ENCODE peak calls at places on chromosomes 7 and 10, in eight cellular contexts. G is adipocyte; E is adrenal gland; D is testis; S is naive thymus-derived CD4-positive, alpha-beta T cell; W is upper lobe of right lung; P is keratinocyte; I is mucosa of descending colon. M is an unnamed sample.

GRCh38 chr10:122013311-122013780 is 24.4 kb downstream of the TACC2 start:
- DNase-seq in G (no peak), E (no peak), D (no peak), S (no peak), W (no peak), P (no peak), I (no peak), M (peak; percentile 73)

GRCh38 chr10:131056781-131057180 is 254.7 kb downstream of the TCERG1L start:
- DNase-seq in G (no peak), E (no peak), D (no peak), S (no peak), W (peak; percentile 26), P (no peak), I (no peak), M (no peak)

GRCh38 chr7:55884321-55884720 is 2.9 kb upstream of the ZNF713 start:
- DNase-seq in G (no peak), E (no peak), D (no peak), S (no peak), W (no peak), P (no peak), I (no peak), M (no peak)

GRCh38 chr7:106840342-106840741 is 24.7 kb upstream of the PIK3CG start:
- DNase-seq in G (peak; percentile 82), E (no peak), D (no peak), S (no peak), W (no peak), P (no peak), I (no peak), M (no peak)

GRCh38 chr7:122652851-122653250 is 46.1 kb downstream of the RNF133 start:
- DNase-seq in G (no peak), E (no peak), D (no peak), S (no peak), W (no peak), P (no peak), I (no peak), M (no peak)

GRCh38 chr7:832292-832967 is at the start of gene SUN1:
- DNase-seq in G (peak; percentile 62), E (peak; percentile 29), D (no peak), S (peak; percentile 72), W (no peak), P (peak; percentile 95), I (no peak), M (no peak)

GRCh38 chr7:35758421-35758820 is 42.4 kb upstream of the SEPTIN7 start:
- DNase-seq in G (no peak), E (no peak), D (peak; percentile 23), S (no peak), W (no peak), P (no peak), I (no peak), M (no peak)

GRCh38 chr7:44163591-44163990 is 22.5 kb upstream of the MYL7 start:
- DNase-seq in G (peak; percentile 91), E (no peak), D (no peak), S (no peak), W (no peak), P (peak; percentile 11), I (no peak), M (no peak)

GRCh38 chr7:114590298-114590697 is 175.7 kb downstream of the FOXP2 start:
- DNase-seq in G (no peak), E (no peak), D (no peak), S (no peak), W (no peak), P (no peak), I (no peak), M (no peak)

GRCh38 chr7:17298102-17298839 is at the start of gene AHR:
- DNase-seq in G (peak; percentile 96), E (peak; percentile 96), D (peak; percentile 98), S (peak; percentile 81), W (peak; percentile 96), P (peak; percentile 45), I (peak; percentile 97), M (peak; percentile 90)

GRCh38 chr7:44587843-44588711 is 6.0 kb upstream of the TMED4 start:
- DNase-seq in G (peak; percentile 89), E (peak; percentile 75), D (peak; percentile 75), S (peak; percentile 35), W (no peak), P (no peak), I (no peak), M (no peak)

GRCh38 chr10:31145986-31146385 is 114.3 kb upstream of the ZNF438 start:
- DNase-seq in G (no peak), E (no peak), D (no peak), S (no peak), W (no peak), P (no peak), I (no peak), M (no peak)

GRCh38 chr7:116421298-116421697 is 78.2 kb upstream of the CAV2 start:
- DNase-seq in G (no peak), E (no peak), D (no peak), S (no peak), W (no peak), P (no peak), I (no peak), M (no peak)

GRCh38 chr7:116422651-116423050 is 76.9 kb upstream of the CAV2 start:
- DNase-seq in G (no peak), E (no peak), D (no peak), S (no peak), W (no peak), P (no peak), I (no peak), M (no peak)

GRCh38 chr7:116417593-116418345 is 81.8 kb upstream of the CAV2 start:
- DNase-seq in G (no peak), E (peak; percentile 11), D (no peak), S (no peak), W (no peak), P (no peak), I (no peak), M (peak; percentile 21)

GRCh38 chr7:116418524-116418923 is 81.0 kb upstream of the CAV2 start:
- DNase-seq in G (no peak), E (no peak), D (no peak), S (no peak), W (no peak), P (no peak), I (no peak), M (no peak)

GRCh38 chr7:116420003-116420402 is 79.5 kb upstream of the CAV2 start:
- DNase-seq in G (no peak), E (no peak), D (no peak), S (no peak), W (no peak), P (no peak), I (no peak), M (no peak)
- H3K4me1 ChIP-seq in G (peaks cover 21% of the 10 kb centered on the region), E (no peaks in the 10 kb centered on the region), D (peaks cover 14% of the 10 kb centered on the region), S (no peaks in the 10 kb centered on the region), W (no peaks in the 10 kb centered on the region), P (peaks cover 17% of the 10 kb centered on the region), I (no peaks in the 10 kb centered on the region), M (no peaks in the 10 kb centered on the region)

DNA sequence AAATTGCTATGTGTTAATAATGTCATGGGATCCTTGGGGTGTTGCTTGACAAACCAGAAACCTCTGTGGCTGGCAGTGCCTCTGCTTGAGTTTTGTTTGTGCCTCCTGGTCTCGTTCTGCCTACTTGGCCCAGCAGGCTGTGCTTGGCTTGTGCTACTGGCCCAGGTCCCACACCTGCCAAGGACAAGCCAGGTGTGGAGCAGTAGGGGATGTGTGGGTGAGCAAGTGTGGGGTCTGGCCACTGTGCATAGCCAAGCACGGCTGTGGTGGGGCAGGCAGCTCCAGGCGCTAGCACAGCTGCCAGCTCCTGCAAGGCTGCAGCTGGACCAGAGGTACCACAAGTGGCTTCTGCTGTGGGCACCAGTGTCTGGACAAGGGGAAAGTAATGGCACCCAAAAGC is 149.6 kb upstream of the HGF start:
- DNase-seq in G (no peak), E (no peak), D (no peak), S (no peak), W (no peak), P (no peak), I (no peak), M (no peak)
- H3K4me1 ChIP-seq in G (no peaks in the 10 kb centered on the region), E (no peaks in the 10 kb centered on the region), D (no peaks in the 10 kb centered on the region), S (no peaks in the 10 kb centered on the region), W (no peaks in the 10 kb centered on the region), P (no peaks in the 10 kb centered on the region), I (no peaks in the 10 kb centered on the region), M (no peaks in the 10 kb centered on the region)

GRCh38 chr10:32940321-32941264 is 17.4 kb downstream of the ITGB1 start:
- DNase-seq in G (no peak), E (no peak), D (no peak), S (no peak), W (no peak), P (no peak), I (no peak), M (no peak)
- H3K4me1 ChIP-seq in G (peaks cover 60% of the 10 kb centered on the region), E (peaks cover 39% of the 10 kb centered on the region), D (peaks cover 17% of the 10 kb centered on the region), S (peaks cover 28% of the 10 kb centered on the region), W (peaks cover 67% of the 10 kb centered on the region), P (peaks cover 80% of the 10 kb centered on the region), I (peaks cover 50% of the 10 kb centered on the region), M (peaks cover 12% of the 10 kb centered on the region)

DNA sequence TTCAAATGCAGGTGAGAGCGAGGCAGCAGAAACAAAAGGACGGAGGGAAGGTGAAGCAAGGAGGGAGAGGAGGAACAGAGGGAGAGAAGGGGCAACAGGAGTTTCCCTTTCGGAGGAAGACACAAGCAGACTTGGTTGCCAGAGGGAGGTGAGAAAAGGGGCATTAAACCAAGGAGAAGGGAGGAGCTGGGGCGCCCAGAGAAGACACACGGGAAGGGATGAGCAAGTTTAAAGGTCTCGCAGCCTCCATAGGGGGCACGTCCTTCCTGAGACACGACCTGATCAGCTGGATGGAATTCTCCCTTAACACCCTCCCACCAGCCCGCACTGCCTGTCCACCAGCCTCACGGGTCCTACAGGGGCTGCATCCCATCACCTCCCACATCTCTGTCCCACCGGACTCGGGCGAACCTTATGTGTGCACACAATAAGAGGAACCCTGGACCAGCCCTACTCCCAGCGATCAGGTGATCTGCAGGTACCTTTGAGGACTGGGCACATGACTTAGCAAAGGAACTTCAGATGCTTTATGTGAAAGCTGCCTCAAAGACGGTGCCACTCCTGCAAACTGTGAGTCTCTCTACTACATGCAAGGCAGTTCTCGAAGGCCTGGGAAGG is 251.2 kb downstream of the TNS3 start:
- DNase-seq in G (no peak), E (no peak), D (no peak), S (no peak), W (no peak), P (no peak), I (no peak), M (no peak)
- H3K4me1 ChIP-seq in G (peaks cover 37% of the 10 kb centered on the region), E (peaks cover 11% of the 10 kb centered on the region), D (peaks cover 34% of the 10 kb centered on the region), S (no peaks in the 10 kb centered on the region), W (peaks cover 67% of the 10 kb centered on the region), P (peaks cover 57% of the 10 kb centered on the region), I (peaks cover 19% of the 10 kb centered on the region), M (no peaks in the 10 kb centered on the region)

GRCh38 chr10:33862706-33863105 is 528.2 kb upstream of the NRP1 start:
- DNase-seq in G (no peak), E (no peak), D (no peak), S (no peak), W (no peak), P (no peak), I (no peak), M (no peak)
- H3K4me1 ChIP-seq in G (peaks cover 10% of the 10 kb centered on the region), E (no peaks in the 10 kb centered on the region), D (no peaks in the 10 kb centered on the region), S (no peaks in the 10 kb centered on the region), W (peaks cover 7% of the 10 kb centered on the region), P (no peaks in the 10 kb centered on the region), I (no peaks in the 10 kb centered on the region), M (peaks cover 4% of the 10 kb centered on the region)

GRCh38 chr7:2494191-2495130 is 18.3 kb upstream of the GRIFIN start:
- DNase-seq in G (no peak), E (no peak), D (no peak), S (no peak), W (no peak), P (no peak), I (peak; percentile 62), M (no peak)
- H3K4me1 ChIP-seq in G (peaks cover 18% of the 10 kb centered on the region), E (no peaks in the 10 kb centered on the region), D (peaks cover 28% of the 10 kb centered on the region), S (no peaks in the 10 kb centered on the region), W (peaks cover 15% of the 10 kb centered on the region), P (no peaks in the 10 kb centered on the region), I (peaks cover 18% of the 10 kb centered on the region), M (no peaks in the 10 kb centered on the region)

GRCh38 chr7:101943889-101944605 is 126.6 kb downstream of the CUX1 start:
- DNase-seq in G (no peak), E (no peak), D (no peak), S (no peak), W (no peak), P (no peak), I (no peak), M (no peak)
- H3K4me1 ChIP-seq in G (peaks cover 19% of the 10 kb centered on the region), E (peaks cover 14% of the 10 kb centered on the region), D (peaks cover 26% of the 10 kb centered on the region), S (no peaks in the 10 kb centered on the region), W (peaks cover 31% of the 10 kb centered on the region), P (peaks cover 24% of the 10 kb centered on the region), I (peaks cover 31% of the 10 kb centered on the region), M (peaks cover 35% of the 10 kb centered on the region)